ENCODE peak calls at places on chromosome 22, in eight cellular contexts. Q is fibroblast of pulmonary artery, D is GM10248, L is fibroblast of mammary gland, S is SJSA1, C is LoVo, G is type B pancreatic cell, Z is amniotic stem cell. N is an unnamed sample.

GRCh38 chr22:19962909-19963806 is 21.5 kb upstream of the TXNRD2 start:
- DNase-seq in Q (peak; percentile 61), D (no peak), L (peak; percentile 66), S (no peak), C (peak; percentile 74), G (no peak), Z (no peak), N (no peak)

GRCh38 chr22:37472418-37473006 is 13.7 kb downstream of the MFNG start:
- DNase-seq in Q (peak; percentile 42), D (peak; percentile 55), L (peak; percentile 38), S (no peak), C (peak; percentile 32), G (no peak), Z (no peak), N (peak; percentile 48)

GRCh38 chr22:48756146-48757111 is 1071.2 kb downstream of the BRD1 start:
- DNase-seq in Q (no peak), D (no peak), L (no peak), S (peak; percentile 38), C (no peak), G (peak; percentile 63), Z (no peak), N (no peak)

GRCh38 chr22:47965066-47965465 is 1202.6 kb downstream of the TBC1D22A start:
- DNase-seq in Q (no peak), D (no peak), L (no peak), S (no peak), C (no peak), G (peak; percentile 16), Z (no peak), N (no peak)

GRCh38 chr22:44894321-44894720 is 115.5 kb downstream of the PHF21B start:
- DNase-seq in Q (no peak), D (no peak), L (no peak), S (peak; percentile 34), C (no peak), G (no peak), Z (no peak), N (no peak)

GRCh38 chr22:50608996-50609395 is 8.4 kb downstream of the MAPK8IP2 start:
- DNase-seq in Q (no peak), D (no peak), L (no peak), S (no peak), C (no peak), G (no peak), Z (no peak), N (no peak)

GRCh38 chr22:50304528-50305392 is 2.7 kb downstream of the PLXNB2 start:
- DNase-seq in Q (peak; percentile 39), D (no peak), L (peak; percentile 46), S (no peak), C (peak; percentile 69), G (no peak), Z (no peak), N (peak; percentile 48)

GRCh38 chr22:50078761-50079160 is 6.5 kb downstream of the MLC1 start:
- DNase-seq in Q (no peak), D (no peak), L (no peak), S (no peak), C (no peak), G (no peak), Z (no peak), N (no peak)

GRCh38 chr22:41943661-41944209 is 3.2 kb downstream of the CENPM start:
- DNase-seq in Q (no peak), D (no peak), L (peak; percentile 36), S (no peak), C (no peak), G (no peak), Z (no peak), N (no peak)

GRCh38 chr22:37750596-37751162 is 53.8 kb downstream of the TRIOBP start:
- DNase-seq in Q (no peak), D (no peak), L (no peak), S (no peak), C (no peak), G (no peak), Z (no peak), N (no peak)

GRCh38 chr22:19523240-19524169 is 705 bp downstream of the CLDN5 start:
- DNase-seq in Q (peak; percentile 34), D (peak; percentile 27), L (peak; percentile 21), S (peak; percentile 41), C (no peak), G (peak; percentile 70), Z (no peak), N (peak; percentile 47)

GRCh38 chr22:36828815-36829214 is 12.0 kb upstream of the PVALB start:
- DNase-seq in Q (no peak), D (no peak), L (no peak), S (no peak), C (no peak), G (no peak), Z (no peak), N (no peak)